ENCODE peak calls at places on chromosomes 12 and 14, in five cellular contexts. L, C, V, X and G are unnamed samples.

GRCh38 chr12:66916189-66916588 is 237.3 kb upstream of the GRIP1 start:
- DNase-seq in L (no peak), C (peak), V (no peak), X (no peak), G (no peak)

GRCh38 chr12:48197549-48197966 is 5.5 kb downstream of the OR10AD1 start:
- DNase-seq in L (no peak), C (peak), V (no peak), X (no peak), G (no peak)

GRCh38 chr14:61337893-61338292 is 16.5 kb downstream of the PRKCH start:
- DNase-seq in L (no peak), C (no peak), V (no peak), X (no peak), G (no peak)

GRCh38 chr14:99072956-99073355 is 199.0 kb downstream of the BCL11B start:
- DNase-seq in L (no peak), C (no peak), V (no peak), X (no peak), G (no peak)

GRCh38 chr14:95442016-95442632 is 74.3 kb downstream of the SYNE3 start:
- DNase-seq in L (no peak), C (no peak), V (no peak), X (no peak), G (no peak)

GRCh38 chr12:96063046-96063445 is 27.7 kb upstream of the LTA4H start:
- DNase-seq in L (no peak), C (no peak), V (peak), X (no peak), G (no peak)

GRCh38 chr14:95891742-95892141 is 15.1 kb downstream of the TUNAR start:
- DNase-seq in L (peak), C (no peak), V (peak), X (no peak), G (peak)

GRCh38 chr12:26162905-26163304 is 32.5 kb upstream of the SSPN start:
- DNase-seq in L (no peak), C (no peak), V (no peak), X (no peak), G (no peak)

GRCh38 chr14:55382483-55382882 is 29.1 kb downstream of the ATG14 start:
- DNase-seq in L (no peak), C (no peak), V (no peak), X (no peak), G (no peak)

GRCh38 chr12:19186722-19187661 is 57.5 kb downstream of the PLEKHA5 start:
- DNase-seq in L (no peak), C (peak), V (peak), X (no peak), G (peak)

GRCh38 chr12:75488553-75488952 is 8.0 kb downstream of the GLIPR1 start:
- DNase-seq in L (no peak), C (peak), V (peak), X (no peak), G (no peak)

GRCh38 chr12:131674373-131674772 is 36.5 kb upstream of the SFSWAP start:
- DNase-seq in L (no peak), C (no peak), V (no peak), X (no peak), G (no peak)

GRCh38 chr12:117986705-117987469 is 18.1 kb upstream of the KSR2 start:
- DNase-seq in L (peak), C (no peak), V (peak), X (no peak), G (no peak)

GRCh38 chr12:62924084-62924483 is 10.9 kb downstream of the PPM1H start:
- DNase-seq in L (no peak), C (no peak), V (no peak), X (no peak), G (no peak)

GRCh38 chr12:49537709-49538601 is 875 bp upstream of the KCNH3 start:
- DNase-seq in L (no peak), C (peak), V (no peak), X (no peak), G (no peak)

GRCh38 chr12:89663577-89664357 is 44.9 kb downstream of the ATP2B1 start:
- DNase-seq in L (no peak), C (no peak), V (peak), X (no peak), G (no peak)

GRCh38 chr12:20549115-20549719 is 145.9 kb upstream of the SLCO1C1 start:
- DNase-seq in L (no peak), C (peak), V (peak), X (no peak), G (no peak)

GRCh38 chr14:100325958-100326357 is 2.8 kb downstream of the SLC25A47 start:
- DNase-seq in L (no peak), C (no peak), V (no peak), X (no peak), G (no peak)

GRCh38 chr12:95959107-95959506 is 16.0 kb downstream of the AMDHD1 start:
- DNase-seq in L (no peak), C (peak), V (peak), X (no peak), G (no peak)

GRCh38 chr12:2974560-2974971 is 15.4 kb downstream of the TEAD4 start:
- DNase-seq in L (no peak), C (no peak), V (peak), X (no peak), G (no peak)

GRCh38 chr12:94616217-94616729 is 34.1 kb downstream of the TMCC3 start:
- DNase-seq in L (no peak), C (peak), V (no peak), X (no peak), G (no peak)

GRCh38 chr14:63770187-63770807 is 42.4 kb upstream of the SGPP1 start:
- DNase-seq in L (peak), C (peak), V (peak), X (no peak), G (peak)

GRCh38 chr14:81400202-81400678 is at the start of gene STON2:
- DNase-seq in L (peak), C (no peak), V (peak), X (peak), G (no peak)

GRCh38 chr12:115983226-115983798 is 294.2 kb downstream of the MED13L start:
- DNase-seq in L (no peak), C (peak), V (no peak), X (no peak), G (no peak)

GRCh38 chr14:101442451-101442850 is 118.8 kb upstream of the DIO3 start:
- DNase-seq in L (no peak), C (no peak), V (no peak), X (no peak), G (no peak)

GRCh38 chr12:2198088-2198501 is 145.3 kb downstream of the CACNA1C start:
- DNase-seq in L (peak), C (peak), V (peak), X (no peak), G (peak)

GRCh38 chr14:93081875-93082570 is 33.7 kb downstream of the ITPK1 start:
- DNase-seq in L (no peak), C (no peak), V (no peak), X (no peak), G (no peak)

GRCh38 chr14:32620724-32621123 is 291.6 kb downstream of the AKAP6 start:
- DNase-seq in L (no peak), C (no peak), V (peak), X (no peak), G (no peak)

GRCh38 chr12:8664228-8664963 is 1.8 kb upstream of the MFAP5 start:
- DNase-seq in L (no peak), C (no peak), V (peak), X (no peak), G (no peak)

GRCh38 chr12:47820631-47821345 is 1.1 kb upstream of the HDAC7 start:
- DNase-seq in L (peak), C (peak), V (peak), X (peak), G (peak)

GRCh38 chr14:99647407-99647806 is 2.5 kb downstream of the HHIPL1 start:
- DNase-seq in L (no peak), C (no peak), V (no peak), X (no peak), G (no peak)

GRCh38 chr14:56027421-56027820 is 90.8 kb upstream of the PELI2 start:
- DNase-seq in L (no peak), C (no peak), V (no peak), X (no peak), G (no peak)

GRCh38 chr14:49467091-49467490 is 119.1 kb downstream of the RPS29 start:
- DNase-seq in L (no peak), C (no peak), V (no peak), X (no peak), G (no peak)

GRCh38 chr12:88865537-88865936 is 285.3 kb upstream of the KITLG start:
- DNase-seq in L (no peak), C (no peak), V (no peak), X (no peak), G (no peak)

GRCh38 chr12:124388679-124389536 is 94.0 kb downstream of the RFLNA start:
- DNase-seq in L (no peak), C (peak), V (peak), X (peak), G (no peak)

GRCh38 chr12:68899251-68899771 is 33.7 kb downstream of the CPM start:
- DNase-seq in L (peak), C (no peak), V (peak), X (peak), G (peak)
- TF ChIP-seq CTCF in L (peak), C (no peak), V (peak), X (peak), G (peak)

GRCh38 chr12:120979220-120979861 is 998 bp downstream of the HNF1A start:
- DNase-seq in L (no peak), C (no peak), V (no peak), X (no peak), G (no peak)
- H3K4me3 ChIP-seq in L (no peak), C (no peak), V (no peak), X (no peak), G (no peak)

GRCh38 chr14:90191585-90191984 is 64.8 kb upstream of the PSMC1 start:
- DNase-seq in L (no peak), C (no peak), V (no peak), X (no peak), G (no peak)
- TF ChIP-seq CTCF in L (no peak), C (no peak), V (no peak), X (no peak), G (no peak)

GRCh38 chr12:21713138-21713537 is 55.5 kb upstream of the LDHB start:
- DNase-seq in L (no peak), C (no peak), V (no peak), X (no peak), G (no peak)

GRCh38 chr12:21710944-21711343 is 53.3 kb upstream of the LDHB start:
- DNase-seq in L (peak), C (no peak), V (peak), X (no peak), G (no peak)

DNA sequence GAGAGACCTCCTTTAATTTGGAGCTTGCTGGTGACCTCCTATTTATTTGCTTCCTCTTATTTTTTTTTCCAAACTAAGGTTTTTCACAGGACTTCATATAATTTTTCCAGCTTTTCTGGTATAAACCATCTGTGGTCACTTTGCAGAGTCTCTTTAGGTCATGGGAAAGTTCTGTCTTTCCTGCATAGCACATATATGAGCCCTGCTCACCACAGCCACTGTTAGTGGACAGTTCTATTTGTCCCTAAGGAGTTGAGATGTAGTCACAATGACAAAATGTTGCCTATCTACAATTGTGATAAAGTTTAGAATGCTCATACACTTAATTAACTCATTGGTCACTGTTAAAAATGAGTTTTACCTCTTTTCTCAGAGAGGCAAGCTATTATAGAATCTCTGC is 53.7 kb upstream of the LDHB start:
- DNase-seq in L (no peak), C (no peak), V (no peak), X (no peak), G (no peak)
- H3K4me3 ChIP-seq in L (no peak), C (no peak), V (no peak), X (no peak), G (no peak)

DNA sequence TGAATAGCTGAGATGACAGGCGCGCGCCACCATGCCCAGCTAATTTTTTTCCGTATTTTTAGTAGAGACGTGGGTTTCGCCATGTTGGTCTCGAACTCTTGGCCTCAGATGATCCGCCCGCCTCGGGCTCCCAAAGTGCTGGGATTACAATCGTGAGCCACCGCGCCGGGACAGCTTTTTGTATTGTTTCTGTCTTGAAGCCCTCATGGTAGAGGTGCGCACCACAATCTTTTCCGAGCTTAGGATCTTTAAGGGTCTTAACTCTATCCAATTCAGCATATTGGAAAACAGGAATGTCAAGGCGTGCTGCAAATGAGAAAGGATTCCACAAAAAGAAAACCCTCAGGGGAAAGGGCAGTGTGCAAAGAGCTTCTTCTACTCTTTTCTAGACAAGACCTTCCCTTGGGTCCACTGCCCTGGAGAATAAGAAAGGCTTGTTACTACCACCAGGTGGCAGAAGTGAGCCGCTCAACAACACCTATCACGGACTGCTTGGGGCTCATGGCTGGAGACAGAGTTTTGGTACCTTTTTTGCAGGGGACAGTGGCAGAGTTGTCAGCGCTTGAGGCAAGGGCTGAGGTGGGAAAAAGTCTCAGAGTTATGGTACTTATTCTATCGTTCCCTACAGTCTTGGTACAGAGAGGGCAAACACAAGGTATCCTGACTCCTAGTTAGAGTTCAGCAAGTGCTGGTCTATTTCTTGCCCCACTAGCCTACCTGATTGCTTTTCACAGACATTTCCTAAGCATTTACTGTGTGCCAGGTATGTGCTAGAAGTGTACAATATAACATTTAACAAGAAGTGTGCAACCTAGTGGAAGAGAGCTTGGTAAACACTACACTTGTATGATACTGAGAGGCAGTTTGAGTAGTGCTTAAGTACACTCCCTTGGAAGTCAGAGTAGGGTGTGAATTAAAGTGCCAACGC is 16.4 kb upstream of the SP7 start:
- DNase-seq in L (peak), C (peak), V (peak), X (peak), G (peak)
- TF ChIP-seq CTCF in L (peak), C (peak), V (peak), X (peak), G (peak)